ENCODE peak calls at places on chromosomes 13 and 19, in ten cellular contexts. P is tibial nerve, C is HepG2, U is ovary, B is transverse colon, W is upper lobe of left lung, M is H1, G is esophagus muscularis mucosa, Y is sigmoid colon, A is stomach. R is an unnamed sample.

GRCh38 chr19:799076-799881 is 2.0 kb downstream of the PTBP1 start:
- DNase-seq in W (peak; percentile 81), U (peak; percentile 48), M (peak; percentile 67), Y (no peak), C (peak; percentile 55), A (no peak), P (no peak), G (no peak), B (peak; percentile 37), R (no peak)

GRCh38 chr13:77105051-77105450 is 78.1 kb upstream of the FBXL3 start:
- DNase-seq in U (no peak), B (no peak), M (no peak), W (no peak), P (no peak), Y (no peak), A (no peak), C (no peak), G (no peak), R (no peak)

GRCh38 chr19:29781582-29782580 is 29.9 kb upstream of the CCNE1 start:
- DNase-seq in P (no peak), W (peak; percentile 64), B (no peak), A (no peak), M (no peak), G (no peak), U (no peak), Y (no peak), C (no peak), R (no peak)

GRCh38 chr13:95335667-95336066 is 34.4 kb upstream of the ABCC4 start:
- DNase-seq in Y (no peak), W (no peak), M (no peak), G (no peak), C (no peak), B (no peak), P (no peak), U (no peak), A (no peak), R (no peak)

GRCh38 chr13:107043016-107043957 is 475.4 kb upstream of the ARGLU1 start:
- DNase-seq in M (no peak), C (no peak), G (no peak), Y (no peak), A (no peak), B (no peak), W (no peak), P (no peak), U (no peak), R (no peak)

GRCh38 chr13:111554539-111555267 is 234.3 kb downstream of the TEX29 start:
- DNase-seq in G (no peak), U (no peak), W (no peak), A (no peak), M (no peak), C (no peak), Y (no peak), P (no peak), B (no peak), R (peak; percentile 55)

GRCh38 chr13:39512687-39513086 is 90.3 kb downstream of the LHFPL6 start:
- DNase-seq in G (no peak), U (no peak), A (no peak), B (no peak), W (no peak), P (no peak), C (no peak), M (no peak), Y (no peak), R (no peak)

GRCh38 chr13:94988654-94989053 is 276.3 kb upstream of the SOX21 start:
- DNase-seq in W (no peak), B (no peak), U (no peak), P (no peak), C (peak; percentile 7), Y (no peak), M (no peak), G (no peak), A (no peak), R (no peak)

GRCh38 chr19:15532779-15533521 is 24.6 kb downstream of the CYP4F22 start:
- DNase-seq in W (no peak), C (no peak), B (no peak), Y (no peak), M (no peak), A (no peak), G (no peak), P (no peak), U (no peak), R (no peak)

GRCh38 chr13:46100191-46100877 is 4.5 kb downstream of the CPB2 start:
- DNase-seq in B (no peak), Y (no peak), C (no peak), P (no peak), U (no peak), G (no peak), W (no peak), A (no peak), M (no peak), R (no peak)

DNA sequence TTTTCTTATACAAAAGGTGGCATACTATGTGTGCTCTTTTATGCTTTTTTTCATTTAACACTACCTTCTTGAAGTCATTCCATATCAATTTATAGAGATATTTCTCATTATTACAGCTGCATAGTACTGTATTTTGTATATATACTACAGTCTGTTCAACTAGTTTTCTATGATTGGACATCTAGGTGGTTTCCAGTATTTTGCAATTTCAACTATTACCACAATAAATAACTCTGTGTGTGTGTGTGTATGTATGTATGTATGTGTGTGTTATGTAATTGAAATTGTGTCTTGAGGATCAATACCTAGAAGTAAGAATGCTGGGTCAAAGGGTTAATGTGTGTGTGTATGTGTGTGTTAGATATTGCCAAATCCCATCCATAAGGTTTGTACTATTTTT is 7.0 kb downstream of the LPAR6 start:
- DNase-seq in P (no peak), Y (no peak), M (no peak), U (no peak), G (no peak), W (no peak), C (no peak), A (no peak), B (no peak), R (no peak)
- H3K4me3 ChIP-seq in P (no peak overlapping the region), Y (no peak overlapping the region), M (no peak overlapping the region), U (no peak overlapping the region), G (no peak overlapping the region), W (no peak overlapping the region), C (no peak overlapping the region), A (no peak overlapping the region), B (no peak overlapping the region), R (no peak overlapping the region)

GRCh38 chr19:46159893-46160775 is 12.1 kb downstream of the IGFL2 start:
- DNase-seq in U (no peak), C (no peak), P (no peak), Y (no peak), G (peak; percentile 60), M (no peak), A (no peak), B (no peak), W (peak; percentile 32), R (no peak)
- TF ChIP-seq EP300 in U (no peak), C (no peak), P (no peak), Y (no peak), G (no peak), M (no peak), A (no peak), B (no peak), W (no peak), R (no peak)

GRCh38 chr13:49305824-49306425 is 58.2 kb downstream of the CDADC1 start:
- DNase-seq in W (no peak), G (no peak), B (no peak), C (no peak), U (no peak), A (no peak), M (no peak), Y (no peak), P (no peak), R (no peak)

GRCh38 chr13:49308977-49309408 is 61.3 kb downstream of the CDADC1 start:
- DNase-seq in B (no peak), A (peak; percentile 91), W (peak; percentile 77), P (no peak), U (peak; percentile 80), Y (peak; percentile 74), M (no peak), G (no peak), C (no peak), R (no peak)

GRCh38 chr13:49307365-49307764 is 59.6 kb downstream of the CDADC1 start:
- DNase-seq in M (no peak), C (no peak), P (no peak), G (no peak), W (no peak), A (no peak), Y (peak; percentile 88), B (no peak), U (peak; percentile 59), R (no peak)

GRCh38 chr13:49310251-49310650 is 62.5 kb downstream of the CDADC1 start:
- DNase-seq in A (no peak), W (no peak), P (no peak), B (no peak), C (no peak), M (no peak), U (no peak), Y (no peak), G (no peak), R (no peak)

DNA sequence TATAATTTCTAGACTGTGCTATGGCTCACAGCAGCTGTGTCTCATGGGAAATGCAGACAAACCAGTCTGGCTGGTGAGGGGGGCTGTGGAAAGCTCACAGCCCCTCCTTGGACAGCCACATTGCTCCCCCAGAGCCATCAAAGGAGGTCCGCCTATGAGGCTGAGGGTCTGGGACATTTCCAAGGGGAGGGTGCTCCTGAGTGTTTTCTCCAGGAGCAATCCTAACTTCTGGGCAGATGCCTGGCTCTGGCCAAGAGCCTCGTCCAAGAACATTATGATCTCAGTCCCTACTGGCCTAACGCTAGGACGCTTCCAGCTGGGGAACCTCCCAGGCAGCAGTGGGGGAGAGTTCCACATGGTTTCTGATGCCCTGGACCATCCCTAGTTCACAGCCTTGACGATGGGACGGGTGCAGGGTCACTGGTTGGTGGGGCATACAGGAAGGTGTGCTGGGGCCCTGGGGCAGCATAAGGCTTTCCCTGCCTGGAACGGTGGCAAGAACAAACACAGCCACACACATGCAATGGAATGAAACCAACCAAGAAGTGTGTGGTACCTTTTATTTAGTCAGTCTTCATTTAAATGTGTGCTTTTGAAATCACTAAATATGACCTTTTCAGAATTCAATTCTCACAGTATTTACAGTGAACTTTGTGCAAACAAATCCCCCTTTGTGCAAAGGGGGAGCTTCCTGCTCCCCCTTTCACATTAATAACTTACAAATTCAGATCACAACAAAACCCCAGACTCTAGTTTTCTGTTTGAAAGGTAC is 60.6 kb downstream of the CDADC1 start:
- DNase-seq in Y (peak; percentile 98), U (peak; percentile 94), M (no peak), B (peak; percentile 69), P (peak; percentile 83), G (no peak), W (no peak), A (peak; percentile 86), C (peak; percentile 63), R (peak; percentile 90)
- TF ChIP-seq POLR2A in Y (no peak), U (no peak), M (no peak), B (no peak), P (peak; percentile 20), G (no peak), W (no peak), A (no peak), C (no peak), R (no peak)

DNA sequence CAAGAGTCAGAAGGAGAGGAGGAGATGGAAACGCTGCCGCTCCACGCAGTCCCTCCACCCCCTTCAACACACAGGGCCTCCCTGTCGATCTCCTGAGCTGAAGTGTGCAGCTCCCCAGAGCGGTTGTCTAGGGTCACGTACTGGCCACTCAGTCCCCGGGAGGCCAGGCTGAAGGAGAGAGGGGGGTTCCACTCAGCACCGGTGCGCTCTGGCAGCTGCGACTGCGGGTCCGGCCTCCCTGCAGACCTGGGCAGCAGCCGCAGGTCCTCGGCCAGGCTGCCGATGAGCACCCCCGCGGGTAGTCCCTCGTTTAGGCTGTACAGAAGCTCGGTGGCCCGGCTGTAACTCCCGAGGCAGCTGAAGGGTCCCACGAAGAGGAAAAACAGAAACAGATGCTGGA is 2.1 kb downstream of the PCDH20 start:
- DNase-seq in P (no peak), B (no peak), G (no peak), A (no peak), W (peak; percentile 51), C (no peak), Y (peak; percentile 57), U (no peak), M (peak; percentile 54), R (no peak)
- H3K4me3 ChIP-seq in P (no peak overlapping the region), B (peak overlapping the region; percentile 24), G (peak overlapping the region; percentile 54), A (peak overlapping the region; percentile 52), W (peak overlapping the region; percentile 50), C (no peak overlapping the region), Y (peak overlapping the region; percentile 39), U (peak overlapping the region; percentile 21), M (peak overlapping the region; percentile 62), R (peak overlapping the region; percentile 42)

R was measured in suprapubic skin.